ENCODE peak calls at places on chromosomes 4 and X, in four cellular contexts. V is RCC 7860, T is astrocyte of the hippocampus, F is thoracic aorta. U is an unnamed sample.

GRCh38 chr4:2045518-2045951 is 13.6 kb upstream of the NAT8L start:
- DNase-seq in V (peak), T (peak), F (no peak), U (no peak)

GRCh38 chrX:149909324-149910177 is 19.8 kb upstream of the HSFX4 start:
- DNase-seq in V (no peak), T (no peak), F (no peak), U (no peak)

GRCh38 chrX:10922158-10922557 is 189.0 kb upstream of the HCCS start:
- DNase-seq in V (peak), T (peak), F (no peak), U (no peak)

GRCh38 chr4:139762715-139763114 is 97.1 kb downstream of the MGST2 start:
- DNase-seq in V (no peak), T (no peak), F (no peak), U (no peak)

GRCh38 chr4:110172972-110173371 is 25.4 kb downstream of the ELOVL6 start:
- DNase-seq in V (no peak), T (no peak), F (no peak), U (no peak)

GRCh38 chr4:173879286-173879908 is 349.4 kb upstream of the HAND2 start:
- DNase-seq in V (no peak), T (no peak), F (no peak), U (no peak)

GRCh38 chr4:134426821-134427220 is 225.2 kb upstream of the PABPC4L start:
- DNase-seq in V (no peak), T (no peak), F (no peak), U (no peak)

GRCh38 chr4:1973218-1973617 is 35.6 kb downstream of the NELFA start:
- DNase-seq in V (no peak), T (no peak), F (no peak), U (no peak)

GRCh38 chr4:53605783-53606182 is 14.5 kb upstream of the LNX1 start:
- DNase-seq in V (no peak), T (no peak), F (no peak), U (no peak)